ENCODE peak calls at places on chromosomes 5 and 9, in eight cellular contexts. One of them, this sample, is unnamed.

GRCh38 chr5:59542841-59543825 is 350.4 kb downstream of the PDE4D start:
- DNase-seq in ovary: no peak
- DNase-seq in stimulated activated CD8-positive, alpha-beta memory T cell treated with anti-CD3 and anti-CD28 coated beads, Interleukin-4, amount 100 ng/mL, for 4 hours: no peak
- DNase-seq in NCI-H748 treated with DMSO at 0.1 percent for 48 hours: peak; percentile 54
- DNase-seq in progenitor cell of endocrine pancreas: no peak
- DNase-seq in hippocampal formation: peak; percentile 10
- DNase-seq in lung microvascular endothelial cell: peak; percentile 80
- DNase-seq in fibroblast of lung: peak; percentile 88
- DNase-seq in this sample: peak; percentile 34

GRCh38 chr5:65809817-65810531 is 88.0 kb downstream of the NLN start:
- DNase-seq in ovary: peak; percentile 58
- DNase-seq in stimulated activated CD8-positive, alpha-beta memory T cell treated with anti-CD3 and anti-CD28 coated beads, Interleukin-4, amount 100 ng/mL, for 4 hours: no peak
- DNase-seq in NCI-H748 treated with DMSO at 0.1 percent for 48 hours: no peak
- DNase-seq in progenitor cell of endocrine pancreas: no peak
- DNase-seq in hippocampal formation: peak; percentile 41
- DNase-seq in lung microvascular endothelial cell: no peak
- DNase-seq in fibroblast of lung: peak; percentile 96
- DNase-seq in this sample: no peak

GRCh38 chr9:89606049-89606481 is 1.3 kb downstream of the GADD45G start:
- DNase-seq in ovary: peak; percentile 76
- DNase-seq in stimulated activated CD8-positive, alpha-beta memory T cell treated with anti-CD3 and anti-CD28 coated beads, Interleukin-4, amount 100 ng/mL, for 4 hours: no peak
- DNase-seq in NCI-H748 treated with DMSO at 0.1 percent for 48 hours: peak; percentile 70
- DNase-seq in progenitor cell of endocrine pancreas: peak; percentile 30
- DNase-seq in hippocampal formation: peak; percentile 77
- DNase-seq in lung microvascular endothelial cell: peak; percentile 42
- DNase-seq in fibroblast of lung: peak; percentile 81
- DNase-seq in this sample: no peak

GRCh38 chr5:53019320-53019719 is 30.2 kb downstream of the ITGA2 start:
- DNase-seq in ovary: no peak
- DNase-seq in stimulated activated CD8-positive, alpha-beta memory T cell treated with anti-CD3 and anti-CD28 coated beads, Interleukin-4, amount 100 ng/mL, for 4 hours: no peak
- DNase-seq in NCI-H748 treated with DMSO at 0.1 percent for 48 hours: no peak
- DNase-seq in progenitor cell of endocrine pancreas: no peak
- DNase-seq in hippocampal formation: no peak
- DNase-seq in lung microvascular endothelial cell: peak; percentile 32
- DNase-seq in fibroblast of lung: peak; percentile 87
- DNase-seq in this sample: no peak

GRCh38 chr5:33284681-33285080 is 156.1 kb upstream of the TARS1 start:
- DNase-seq in ovary: no peak
- DNase-seq in stimulated activated CD8-positive, alpha-beta memory T cell treated with anti-CD3 and anti-CD28 coated beads, Interleukin-4, amount 100 ng/mL, for 4 hours: no peak
- DNase-seq in NCI-H748 treated with DMSO at 0.1 percent for 48 hours: no peak
- DNase-seq in progenitor cell of endocrine pancreas: no peak
- DNase-seq in hippocampal formation: no peak
- DNase-seq in lung microvascular endothelial cell: no peak
- DNase-seq in fibroblast of lung: peak; percentile 70
- DNase-seq in this sample: no peak

GRCh38 chr9:18710089-18710488 is 236.1 kb downstream of the ADAMTSL1 start:
- DNase-seq in ovary: no peak
- DNase-seq in stimulated activated CD8-positive, alpha-beta memory T cell treated with anti-CD3 and anti-CD28 coated beads, Interleukin-4, amount 100 ng/mL, for 4 hours: no peak
- DNase-seq in NCI-H748 treated with DMSO at 0.1 percent for 48 hours: no peak
- DNase-seq in progenitor cell of endocrine pancreas: no peak
- DNase-seq in hippocampal formation: no peak
- DNase-seq in lung microvascular endothelial cell: no peak
- DNase-seq in fibroblast of lung: peak; percentile 67
- DNase-seq in this sample: no peak

GRCh38 chr9:69898714-69899209 is 78.1 kb downstream of the CFAP95 start:
- DNase-seq in ovary: no peak
- DNase-seq in stimulated activated CD8-positive, alpha-beta memory T cell treated with anti-CD3 and anti-CD28 coated beads, Interleukin-4, amount 100 ng/mL, for 4 hours: no peak
- DNase-seq in NCI-H748 treated with DMSO at 0.1 percent for 48 hours: no peak
- DNase-seq in progenitor cell of endocrine pancreas: no peak
- DNase-seq in hippocampal formation: no peak
- DNase-seq in lung microvascular endothelial cell: peak; percentile 89
- DNase-seq in fibroblast of lung: peak; percentile 98
- DNase-seq in this sample: no peak

GRCh38 chr5:138574744-138575193 is 432 bp downstream of the HSPA9 start:
- DNase-seq in ovary: no peak
- DNase-seq in stimulated activated CD8-positive, alpha-beta memory T cell treated with anti-CD3 and anti-CD28 coated beads, Interleukin-4, amount 100 ng/mL, for 4 hours: no peak
- DNase-seq in NCI-H748 treated with DMSO at 0.1 percent for 48 hours: no peak
- DNase-seq in progenitor cell of endocrine pancreas: no peak
- DNase-seq in hippocampal formation: no peak
- DNase-seq in lung microvascular endothelial cell: no peak
- DNase-seq in fibroblast of lung: no peak
- DNase-seq in this sample: no peak

GRCh38 chr9:122206118-122207046 is 22.4 kb downstream of the LHX6 start:
- DNase-seq in ovary: no peak
- DNase-seq in stimulated activated CD8-positive, alpha-beta memory T cell treated with anti-CD3 and anti-CD28 coated beads, Interleukin-4, amount 100 ng/mL, for 4 hours: no peak
- DNase-seq in NCI-H748 treated with DMSO at 0.1 percent for 48 hours: no peak
- DNase-seq in progenitor cell of endocrine pancreas: no peak
- DNase-seq in hippocampal formation: no peak
- DNase-seq in lung microvascular endothelial cell: no peak
- DNase-seq in fibroblast of lung: peak; percentile 89
- DNase-seq in this sample: no peak

GRCh38 chr9:4494806-4495205 is 4.5 kb downstream of the SLC1A1 start:
- DNase-seq in ovary: no peak
- DNase-seq in stimulated activated CD8-positive, alpha-beta memory T cell treated with anti-CD3 and anti-CD28 coated beads, Interleukin-4, amount 100 ng/mL, for 4 hours: no peak
- DNase-seq in NCI-H748 treated with DMSO at 0.1 percent for 48 hours: no peak
- DNase-seq in progenitor cell of endocrine pancreas: no peak
- DNase-seq in hippocampal formation: no peak
- DNase-seq in lung microvascular endothelial cell: peak; percentile 9
- DNase-seq in fibroblast of lung: no peak
- DNase-seq in this sample: no peak

GRCh38 chr5:177300236-177300880 is 3.2 kb downstream of the RAB24 start:
- DNase-seq in ovary: no peak
- DNase-seq in stimulated activated CD8-positive, alpha-beta memory T cell treated with anti-CD3 and anti-CD28 coated beads, Interleukin-4, amount 100 ng/mL, for 4 hours: peak; percentile 53
- DNase-seq in NCI-H748 treated with DMSO at 0.1 percent for 48 hours: no peak
- DNase-seq in progenitor cell of endocrine pancreas: no peak
- DNase-seq in hippocampal formation: no peak
- DNase-seq in lung microvascular endothelial cell: peak; percentile 96
- DNase-seq in fibroblast of lung: peak; percentile 75
- DNase-seq in this sample: no peak

GRCh38 chr5:4082966-4083564 is 487.4 kb downstream of the IRX1 start:
- DNase-seq in ovary: no peak
- DNase-seq in stimulated activated CD8-positive, alpha-beta memory T cell treated with anti-CD3 and anti-CD28 coated beads, Interleukin-4, amount 100 ng/mL, for 4 hours: no peak
- DNase-seq in NCI-H748 treated with DMSO at 0.1 percent for 48 hours: no peak
- DNase-seq in progenitor cell of endocrine pancreas: no peak
- DNase-seq in hippocampal formation: no peak
- DNase-seq in lung microvascular endothelial cell: no peak
- DNase-seq in fibroblast of lung: peak; percentile 91
- DNase-seq in this sample: no peak

GRCh38 chr9:134324359-134325095 is 1.7 kb upstream of the RXRA start:
- DNase-seq in ovary: peak; percentile 65
- DNase-seq in stimulated activated CD8-positive, alpha-beta memory T cell treated with anti-CD3 and anti-CD28 coated beads, Interleukin-4, amount 100 ng/mL, for 4 hours: no peak
- DNase-seq in NCI-H748 treated with DMSO at 0.1 percent for 48 hours: no peak
- DNase-seq in progenitor cell of endocrine pancreas: no peak
- DNase-seq in hippocampal formation: no peak
- DNase-seq in lung microvascular endothelial cell: no peak
- DNase-seq in fibroblast of lung: peak; percentile 54
- DNase-seq in this sample: no peak

GRCh38 chr9:122127396-122127798 is 32.2 kb downstream of the NDUFA8 start:
- DNase-seq in ovary: no peak
- DNase-seq in stimulated activated CD8-positive, alpha-beta memory T cell treated with anti-CD3 and anti-CD28 coated beads, Interleukin-4, amount 100 ng/mL, for 4 hours: no peak
- DNase-seq in NCI-H748 treated with DMSO at 0.1 percent for 48 hours: no peak
- DNase-seq in progenitor cell of endocrine pancreas: no peak
- DNase-seq in hippocampal formation: no peak
- DNase-seq in lung microvascular endothelial cell: peak; percentile 53
- DNase-seq in fibroblast of lung: no peak
- DNase-seq in this sample: no peak

GRCh38 chr5:148984333-148984732 is 78.5 kb downstream of the SH3TC2 start:
- DNase-seq in ovary: no peak
- DNase-seq in stimulated activated CD8-positive, alpha-beta memory T cell treated with anti-CD3 and anti-CD28 coated beads, Interleukin-4, amount 100 ng/mL, for 4 hours: no peak
- DNase-seq in NCI-H748 treated with DMSO at 0.1 percent for 48 hours: no peak
- DNase-seq in progenitor cell of endocrine pancreas: no peak
- DNase-seq in hippocampal formation: no peak
- DNase-seq in lung microvascular endothelial cell: no peak
- DNase-seq in fibroblast of lung: peak; percentile 74
- DNase-seq in this sample: no peak

GRCh38 chr9:20622330-20623020 is at the start of gene MLLT3:
- DNase-seq in ovary: peak; percentile 95
- DNase-seq in stimulated activated CD8-positive, alpha-beta memory T cell treated with anti-CD3 and anti-CD28 coated beads, Interleukin-4, amount 100 ng/mL, for 4 hours: peak; percentile 94
- DNase-seq in NCI-H748 treated with DMSO at 0.1 percent for 48 hours: peak; percentile 89
- DNase-seq in progenitor cell of endocrine pancreas: peak; percentile 87
- DNase-seq in hippocampal formation: peak; percentile 95
- DNase-seq in lung microvascular endothelial cell: peak; percentile 96
- DNase-seq in fibroblast of lung: peak; percentile 93
- DNase-seq in this sample: peak; percentile 50

GRCh38 chr9:137673871-137674270 is 55.1 kb downstream of the EHMT1 start:
- DNase-seq in ovary: no peak
- DNase-seq in stimulated activated CD8-positive, alpha-beta memory T cell treated with anti-CD3 and anti-CD28 coated beads, Interleukin-4, amount 100 ng/mL, for 4 hours: no peak
- DNase-seq in NCI-H748 treated with DMSO at 0.1 percent for 48 hours: no peak
- DNase-seq in progenitor cell of endocrine pancreas: no peak
- DNase-seq in hippocampal formation: no peak
- DNase-seq in lung microvascular endothelial cell: no peak
- DNase-seq in fibroblast of lung: no peak
- DNase-seq in this sample: no peak

GRCh38 chr5:139700711-139701693 is 52.9 kb downstream of the CXXC5 start:
- DNase-seq in ovary: no peak
- DNase-seq in stimulated activated CD8-positive, alpha-beta memory T cell treated with anti-CD3 and anti-CD28 coated beads, Interleukin-4, amount 100 ng/mL, for 4 hours: no peak
- DNase-seq in NCI-H748 treated with DMSO at 0.1 percent for 48 hours: no peak
- DNase-seq in progenitor cell of endocrine pancreas: no peak
- DNase-seq in hippocampal formation: no peak
- DNase-seq in lung microvascular endothelial cell: no peak
- DNase-seq in fibroblast of lung: no peak
- DNase-seq in this sample: no peak